ENCODE peak calls at places on chromosomes 6 and 20, in eight cellular contexts. F is EL, M is NCI-H2227 treated with DMSO at 0.1 percent for 48 hours, Y is HS-5, Z is T-cell, N is fibroblast of pulmonary artery, J is AG20443, A is DND-41. V is an unnamed sample.
A peak's percentile ranks its signal among the peaks of the same experiment; 100 is the strongest.

GRCh38 chr6:70398783-70399730 is 14.3 kb upstream of the FAM135A start:
- DNase-seq in F (peak; percentile 45), N (peak; percentile 43), M (no peak), J (peak; percentile 21), Y (peak; percentile 49), A (no peak), Z (no peak), V (no peak)

GRCh38 chr20:19815553-19815991 is 57.5 kb downstream of the RIN2 start:
- DNase-seq in Z (no peak), F (peak; percentile 99), Y (peak; percentile 98), J (peak; percentile 90), A (no peak), N (peak; percentile 98), M (no peak), V (no peak)

GRCh38 chr20:42041000-42041565 is 422.9 kb upstream of the CHD6 start:
- DNase-seq in N (no peak), Z (no peak), A (no peak), J (no peak), Y (no peak), F (no peak), M (no peak), V (no peak)

GRCh38 chr6:114087496-114087895 is 116.5 kb upstream of the HDAC2 start:
- DNase-seq in N (no peak), M (no peak), A (no peak), Y (no peak), F (no peak), Z (no peak), J (no peak), V (no peak)

GRCh38 chr20:57372581-57373350 is 18.4 kb upstream of the RBM38 start:
- DNase-seq in F (no peak), Y (no peak), M (no peak), Z (no peak), N (no peak), A (no peak), J (no peak), V (no peak)

GRCh38 chr6:44858998-44859397 is 469.1 kb upstream of the RUNX2 start:
- DNase-seq in Y (no peak), Z (no peak), F (no peak), M (no peak), N (peak; percentile 44), A (no peak), J (no peak), V (no peak)

GRCh38 chr6:121549741-121550140 is 114.3 kb downstream of the GJA1 start:
- DNase-seq in A (no peak), F (peak; percentile 93), J (peak; percentile 37), Z (no peak), M (no peak), Y (peak; percentile 92), N (peak; percentile 65), V (no peak)

GRCh38 chr20:45946149-45946970 is 11.9 kb downstream of the PCIF1 start:
- DNase-seq in J (peak; percentile 43), F (peak; percentile 88), N (peak; percentile 40), M (no peak), Y (no peak), Z (peak; percentile 50), A (no peak), V (no peak)

GRCh38 chr6:118313208-118313607 is 234.9 kb upstream of the PLN start:
- DNase-seq in Y (no peak), N (no peak), J (no peak), M (no peak), Z (no peak), A (no peak), F (no peak), V (no peak)

V was measured in Jurkat, Clone E6-1.